ENCODE peak calls at places on chromosomes 4 and X, in five cellular contexts. D, V, Y, H and L are unnamed samples.
A peak's percentile ranks its signal among the peaks of the same experiment; 100 is the strongest.

GRCh38 chr4:188971125-188971524 is 831.9 kb downstream of the TRIML1 start:
- DNase-seq in H (no peak), V (no peak), Y (no peak), D (no peak), L (no peak)

GRCh38 chr4:80295331-80295730 is 28.9 kb downstream of the FGF5 start:
- DNase-seq in H (no peak), V (no peak), D (no peak), Y (no peak), L (no peak)

GRCh38 chr4:137608085-137608484 is 75.8 kb upstream of the PCDH18 start:
- DNase-seq in V (no peak), Y (no peak), H (no peak), D (no peak), L (no peak)

GRCh38 chr4:102441978-102442890 is 58.9 kb upstream of the NFKB1 start:
- DNase-seq in H (no peak), V (no peak), Y (no peak), D (no peak), L (no peak)

GRCh38 chr4:153215976-153216375 is 11.7 kb downstream of the TRIM2 start:
- DNase-seq in H (no peak), Y (no peak), V (no peak), D (no peak), L (no peak)

GRCh38 chr4:113636438-113636818 is 125.1 kb downstream of the CAMK2D start:
- DNase-seq in Y (no peak), D (no peak), V (peak; percentile 24), H (no peak), L (no peak)

GRCh38 chrX:46255066-46255465 is 290.2 kb downstream of the ZNF674 start:
- DNase-seq in D (no peak), H (no peak), V (no peak), Y (no peak), L (no peak)

GRCh38 chrX:18889982-18890381 is 93.9 kb downstream of the PHKA2 start:
- DNase-seq in H (no peak), V (no peak), D (no peak), Y (no peak), L (no peak)

GRCh38 chr4:127669691-127670090 is 36.9 kb downstream of the INTU start:
- DNase-seq in Y (no peak), D (no peak), H (no peak), V (no peak), L (no peak)

GRCh38 chrX:20215565-20215964 is 51.1 kb downstream of the RPS6KA3 start:
- DNase-seq in V (no peak), H (no peak), Y (no peak), D (no peak), L (no peak)

GRCh38 chrX:133645977-133646750 is 230.9 kb upstream of the GPC4 start:
- DNase-seq in H (no peak), Y (no peak), V (no peak), D (no peak), L (no peak)

GRCh38 chrX:133921764-133922389 is 63.5 kb downstream of the GPC3 start:
- DNase-seq in V (no peak), D (no peak), H (no peak), Y (peak; percentile 29), L (peak; percentile 20)

GRCh38 chrX:123849096-123849495 is 10.8 kb upstream of the XIAP start:
- DNase-seq in V (no peak), H (no peak), D (no peak), Y (no peak), L (no peak)

GRCh38 chr4:24510091-24510490 is 74.3 kb downstream of the DHX15 start:
- DNase-seq in H (no peak), V (no peak), Y (no peak), D (no peak), L (no peak)
- H3K4me1 ChIP-seq in H (no peaks in the 10 kb centered on the region), V (no peaks in the 10 kb centered on the region), Y (no peaks in the 10 kb centered on the region), D (no peaks in the 10 kb centered on the region), L (no peaks in the 10 kb centered on the region)

GRCh38 chr4:75030028-75030427 is 97.1 kb downstream of the PARM1 start:
- DNase-seq in V (no peak), H (no peak), D (no peak), Y (no peak), L (no peak)

GRCh38 chr4:75028196-75028854 is 95.4 kb downstream of the PARM1 start:
- DNase-seq in H (no peak), D (no peak), V (no peak), Y (no peak), L (no peak)

GRCh38 chr4:75030649-75031235 is 97.8 kb downstream of the PARM1 start:
- DNase-seq in H (no peak), Y (no peak), D (no peak), V (no peak), L (peak; percentile 62)

GRCh38 chr4:75025432-75025831 is 92.5 kb downstream of the PARM1 start:
- DNase-seq in D (no peak), H (no peak), Y (no peak), V (no peak), L (no peak)
- H3K4me1 ChIP-seq in D (no peaks in the 10 kb centered on the region), H (no peaks in the 10 kb centered on the region), Y (no peaks in the 10 kb centered on the region), V (peaks cover 5% of the 10 kb centered on the region), L (peaks cover 5% of the 10 kb centered on the region)

GRCh38 chrX:39898147-39898546 is 199.6 kb downstream of the BCOR start:
- DNase-seq in H (no peak), D (no peak), Y (no peak), V (no peak), L (no peak)
- H3K4me1 ChIP-seq in H (peaks cover 17% of the 10 kb centered on the region), D (peaks cover 3% of the 10 kb centered on the region), Y (peaks cover 22% of the 10 kb centered on the region), V (no peaks in the 10 kb centered on the region), L (peaks cover 8% of the 10 kb centered on the region)

GRCh38 chr4:73851293-73851692 is 1.8 kb upstream of the PF4V1 start:
- DNase-seq in V (no peak), D (no peak), Y (no peak), H (no peak), L (no peak)
- H3K4me1 ChIP-seq in V (peaks cover 3% of the 10 kb centered on the region), D (no peaks in the 10 kb centered on the region), Y (no peaks in the 10 kb centered on the region), H (peaks cover 8% of the 10 kb centered on the region), L (peaks cover 3% of the 10 kb centered on the region)

GRCh38 chr4:7046971-7047370 is 3.8 kb downstream of the TADA2B start:
- DNase-seq in D (peak; percentile 59), Y (no peak), H (no peak), V (no peak), L (no peak)
- H3K4me1 ChIP-seq in D (no peaks in the 10 kb centered on the region), Y (peaks cover 17% of the 10 kb centered on the region), H (peaks cover 40% of the 10 kb centered on the region), V (peaks cover 31% of the 10 kb centered on the region), L (peaks cover 11% of the 10 kb centered on the region)